ENCODE peak calls at places on chromosomes 7 and 10, in seven cellular contexts. D is uterus, I is adrenal gland, N is right lobe of liver, Z is A549, A is esophagus squamous epithelium, X is ovary. M is an unnamed sample.

GRCh38 chr7:128738570-128739047 is 550 bp upstream of the CALU start:
- DNase-seq in A (no peak), X (no peak), D (no peak), Z (no peak), N (no peak), I (no peak), M (no peak)

GRCh38 chr7:24828871-24829661 is 71.8 kb upstream of the GSDME start:
- DNase-seq in X (no peak), Z (no peak), I (no peak), D (no peak), A (no peak), N (no peak), M (no peak)

GRCh38 chr10:128011059-128011979 is 104.4 kb downstream of the PTPRE start:
- DNase-seq in X (peak), D (peak), I (peak), A (peak), N (peak), Z (peak), M (peak)

GRCh38 chr10:9635691-9636090 is 1382.0 kb upstream of the CELF2 start:
- DNase-seq in Z (no peak), X (no peak), I (no peak), N (no peak), A (no peak), D (no peak), M (no peak)

GRCh38 chr10:104391150-104391968 is 37.7 kb downstream of the CFAP58 start:
- DNase-seq in N (no peak), X (no peak), I (no peak), A (no peak), Z (no peak), D (no peak), M (no peak)

GRCh38 chr10:77163670-77164348 is 473.8 kb downstream of the KCNMA1 start:
- DNase-seq in I (peak), X (peak), D (peak), N (no peak), Z (peak), A (no peak), M (peak)

GRCh38 chr10:118033905-118034304 is 12.8 kb downstream of the RAB11FIP2 start:
- DNase-seq in I (no peak), N (no peak), X (no peak), D (no peak), A (no peak), Z (no peak), M (no peak)

GRCh38 chr7:156820445-156821063 is 72.4 kb downstream of the LMBR1 start:
- DNase-seq in A (no peak), I (no peak), Z (no peak), X (no peak), D (no peak), N (no peak), M (no peak)

GRCh38 chr10:68826764-68827591 is at the start of gene STOX1:
- DNase-seq in A (no peak), X (peak), Z (peak), N (peak), D (peak), I (peak), M (peak)

GRCh38 chr10:120586471-120586872 is 129.4 kb downstream of the PLPP4 start:
- DNase-seq in X (no peak), A (no peak), D (no peak), I (no peak), N (no peak), Z (no peak), M (no peak)

GRCh38 chr7:29639386-29639785 is 75.8 kb downstream of the PRR15 start:
- DNase-seq in I (no peak), N (no peak), X (no peak), Z (no peak), D (no peak), A (no peak), M (no peak)

GRCh38 chr10:26879744-26880143 is 19.0 kb upstream of the ABI1 start:
- DNase-seq in N (no peak), D (no peak), I (no peak), Z (peak), X (no peak), A (no peak), M (peak)

GRCh38 chr10:59126277-59126676 is 50.2 kb upstream of the PHYHIPL start:
- DNase-seq in Z (no peak), D (no peak), I (no peak), A (no peak), X (no peak), N (no peak), M (no peak)

GRCh38 chr10:86972613-86973380 is 4.5 kb downstream of the ADIRF start:
- DNase-seq in Z (no peak), X (peak), A (no peak), D (peak), N (no peak), I (peak), M (no peak)

GRCh38 chr7:103141753-103142404 is 7.0 kb downstream of the NAPEPLD start:
- DNase-seq in N (no peak), I (no peak), Z (no peak), A (no peak), D (no peak), X (no peak), M (no peak)

GRCh38 chr7:55180821-55181542 is 162.2 kb downstream of the EGFR start:
- DNase-seq in X (no peak), D (no peak), N (peak), I (no peak), Z (no peak), A (no peak), M (no peak)

GRCh38 chr10:6052247-6053221 is 9.6 kb downstream of the IL2RA start:
- DNase-seq in X (no peak), Z (no peak), I (peak), N (no peak), D (no peak), A (no peak), M (peak)

GRCh38 chr10:93435061-93435491 is 47.1 kb downstream of the MYOF start:
- DNase-seq in I (no peak), N (no peak), Z (no peak), D (no peak), X (no peak), A (no peak), M (no peak)

GRCh38 chr7:149670288-149670687 is 103.1 kb downstream of the ZNF467 start:
- DNase-seq in D (no peak), I (peak), N (no peak), X (peak), Z (no peak), A (no peak), M (no peak)

GRCh38 chr10:1684991-1685390 is 52.3 kb downstream of the ADARB2 start:
- DNase-seq in D (no peak), Z (no peak), X (no peak), A (no peak), N (no peak), I (no peak), M (no peak)

GRCh38 chr10:24513155-24513554 is 210.5 kb downstream of the ARHGAP21 start:
- DNase-seq in I (no peak), X (peak), D (no peak), N (no peak), A (no peak), Z (no peak), M (no peak)

GRCh38 chr7:51636503-51636902 is 319.9 kb upstream of the COBL start:
- DNase-seq in I (no peak), N (no peak), Z (no peak), D (no peak), X (no peak), A (no peak), M (no peak)

GRCh38 chr10:79048639-79049550 is 19.9 kb upstream of the ZMIZ1 start:
- DNase-seq in A (no peak), D (peak), X (no peak), Z (no peak), N (peak), I (peak), M (no peak)

GRCh38 chr7:39952378-39952777 is 2.3 kb downstream of the CDK13 start:
- DNase-seq in I (no peak), N (no peak), X (no peak), A (no peak), D (no peak), Z (no peak), M (no peak)

GRCh38 chr10:123134058-123134914 is 1.5 kb upstream of the HMX3 start:
- DNase-seq in D (no peak), X (no peak), I (no peak), Z (no peak), N (no peak), A (no peak), M (no peak)

GRCh38 chr7:2687338-2687869 is 598 bp upstream of the AMZ1 start:
- DNase-seq in D (no peak), I (no peak), A (no peak), Z (no peak), N (no peak), X (no peak), M (no peak)

GRCh38 chr10:3260066-3260834 is 87.7 kb upstream of the PITRM1 start:
- DNase-seq in A (no peak), Z (no peak), I (no peak), N (no peak), D (no peak), X (no peak), M (no peak)

GRCh38 chr10:3263747-3264146 is 91.2 kb upstream of the PITRM1 start:
- DNase-seq in X (no peak), N (no peak), D (no peak), I (no peak), Z (no peak), A (no peak), M (no peak)

GRCh38 chr10:3264178-3264867 is 91.7 kb upstream of the PITRM1 start:
- DNase-seq in I (peak), A (no peak), D (no peak), X (no peak), Z (no peak), N (no peak), M (no peak)

GRCh38 chr10:3263082-3263481 is 90.5 kb upstream of the PITRM1 start:
- DNase-seq in N (no peak), Z (no peak), A (no peak), X (no peak), I (no peak), D (no peak), M (no peak)

DNA sequence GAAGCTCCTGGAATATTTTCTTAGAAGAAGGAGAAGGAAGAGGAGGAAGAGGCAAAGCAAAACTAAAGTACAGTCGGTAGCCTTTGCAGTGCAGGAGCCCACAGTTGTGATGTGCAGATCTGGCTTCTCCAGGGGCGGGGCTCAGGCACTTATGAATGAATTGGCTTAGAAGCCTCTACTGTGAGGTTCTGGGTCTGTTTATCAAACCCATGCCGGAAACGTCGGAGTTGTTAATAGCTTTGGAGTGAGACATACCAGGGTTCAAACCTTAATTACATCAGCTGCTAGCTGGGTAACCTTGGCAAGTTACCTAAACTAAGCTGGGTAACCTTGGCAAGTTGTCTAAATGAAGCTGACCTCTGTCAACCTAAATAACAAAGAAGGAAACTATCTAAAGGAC is 89.3 kb upstream of the PITRM1 start:
- DNase-seq in N (no peak), A (no peak), D (no peak), Z (no peak), I (no peak), X (no peak), M (no peak)
- H3K27ac ChIP-seq in N (no peak), A (no peak), D (no peak), Z (no peak), I (no peak), X (no peak), M (no peak)

GRCh38 chr7:120023494-120024167 is 249.3 kb upstream of the KCND2 start:
- DNase-seq in A (no peak), Z (no peak), I (no peak), X (no peak), D (no peak), N (no peak), M (no peak)

GRCh38 chr7:120021085-120021484 is 251.9 kb upstream of the KCND2 start:
- DNase-seq in A (no peak), Z (no peak), N (no peak), I (no peak), D (no peak), X (no peak), M (no peak)
- TF ChIP-seq CTCF in A (no peak), Z (no peak), N (no peak), I (no peak), D (no peak), X (no peak), M (no peak)

DNA sequence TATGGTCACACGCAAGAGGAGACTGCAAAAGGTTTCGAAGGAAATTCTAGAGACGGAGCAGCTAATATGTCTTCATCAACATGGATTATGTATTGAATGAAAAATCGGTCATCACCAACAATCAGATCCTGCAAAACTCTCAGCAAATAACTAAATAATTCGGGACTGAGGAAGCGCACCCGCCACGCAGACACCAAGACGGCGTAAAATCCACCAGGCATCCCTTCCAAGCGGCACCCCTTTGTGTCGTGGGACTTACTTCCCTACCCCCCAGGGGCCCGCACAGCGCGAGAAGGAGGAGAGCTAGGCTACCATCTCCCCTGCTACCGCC is 749 bp downstream of the ARL3 start:
- DNase-seq in A (no peak), D (no peak), Z (peak), X (no peak), I (no peak), N (no peak), M (no peak)
- TF ChIP-seq POLR2A in A (no peak), D (no peak), Z (no peak), X (no peak), I (no peak), N (no peak), M (no peak)

GRCh38 chr10:129096340-129096984 is 370.6 kb upstream of the MGMT start:
- DNase-seq in I (peak), A (no peak), Z (no peak), X (peak), N (no peak), D (peak), M (peak)
- H3K27ac ChIP-seq in I (no peak), A (no peak), Z (no peak), X (no peak), N (no peak), D (peak), M (peak)

GRCh38 chr10:80149123-80149522 is 16.6 kb downstream of the PLAC9 start:
- DNase-seq in A (no peak), Z (no peak), X (no peak), N (no peak), I (no peak), D (no peak), M (no peak)

GRCh38 chr10:80146918-80147317 is 14.4 kb downstream of the PLAC9 start:
- DNase-seq in D (no peak), X (no peak), A (no peak), Z (no peak), I (no peak), N (no peak), M (no peak)

GRCh38 chr10:80152820-80153219 is 20.3 kb downstream of the PLAC9 start:
- DNase-seq in Z (no peak), N (no peak), D (no peak), X (no peak), A (no peak), I (no peak), M (no peak)

GRCh38 chr10:80148166-80148805 is 15.8 kb downstream of the PLAC9 start:
- DNase-seq in X (no peak), I (no peak), A (no peak), D (peak), Z (no peak), N (no peak), M (no peak)

GRCh38 chr10:80150172-80150571 is 17.6 kb downstream of the PLAC9 start:
- DNase-seq in I (no peak), Z (no peak), A (no peak), D (no peak), X (no peak), N (no peak), M (no peak)
- TF ChIP-seq CTCF in I (no peak), Z (no peak), A (no peak), D (no peak), X (no peak), N (no peak), M (no peak)

GRCh38 chr7:98284335-98285036 is 3.0 kb downstream of the BRI3 start:
- DNase-seq in N (peak), Z (no peak), X (peak), A (no peak), D (peak), I (peak), M (no peak)
- TF ChIP-seq POLR2A in N (peak), Z (no peak), X (no peak), A (peak), D (no peak), I (peak), M (no peak)

GRCh38 chr7:105305633-105306032 is 83.1 kb downstream of the SRPK2 start:
- DNase-seq in I (no peak), N (no peak), A (no peak), Z (no peak), D (no peak), X (no peak), M (no peak)
- H3K27ac ChIP-seq in I (no peak), N (no peak), A (no peak), Z (no peak), D (no peak), X (no peak), M (no peak)

GRCh38 chr7:1548438-1548831 is 7.6 kb downstream of the TMEM184A start:
- DNase-seq in D (no peak), I (no peak), A (no peak), N (no peak), X (no peak), Z (no peak), M (no peak)
- TF ChIP-seq CTCF in D (no peak), I (no peak), A (peak), N (no peak), X (no peak), Z (no peak), M (no peak)

GRCh38 chr7:109044691-109045090 is 475.0 kb downstream of the DNAJB9 start:
- DNase-seq in X (no peak), Z (no peak), N (no peak), A (no peak), D (no peak), I (no peak), M (no peak)
- TF ChIP-seq POLR2A in X (no peak), Z (no peak), N (no peak), A (no peak), D (no peak), I (no peak), M (no peak)

M was measured in breast epithelium.